ENCODE peak calls at places on chromosomes 5 and 9, in four cellular contexts. O is ELR; P is GM12865; C is stimulated activated CD8-positive, alpha-beta memory T cell treated with anti-CD3 and anti-CD28 coated beads, Interleukin-4, amount 100 ng/mL, for 24 hours. S is an unnamed sample.

GRCh38 chr5:169631360-169631759 is 5.7 kb upstream of the DOCK2 start:
- DNase-seq in O (no peak), P (no peak), C (no peak), S (no peak)

GRCh38 chr5:140391312-140391711 is 10.3 kb upstream of the ANKHD1 start:
- DNase-seq in O (no peak), P (no peak), C (no peak), S (peak)

GRCh38 chr9:21747171-21747570 is 55.3 kb upstream of the MTAP start:
- DNase-seq in O (peak), P (no peak), C (no peak), S (no peak)

GRCh38 chr5:2038337-2039179 is 155.8 kb upstream of the IRX4 start:
- DNase-seq in O (peak), P (peak), C (peak), S (peak)

GRCh38 chr5:151557951-151558350 is 33.2 kb downstream of the FAT2 start:
- DNase-seq in O (no peak), P (no peak), C (no peak), S (no peak)

GRCh38 chr5:84430863-84431663 is 46.4 kb upstream of the EDIL3 start:
- DNase-seq in O (no peak), P (no peak), C (no peak), S (no peak)

GRCh38 chr9:7799234-7799933 is at the start of gene DMAC1:
- DNase-seq in O (peak), P (peak), C (peak), S (peak)

GRCh38 chr9:81032030-81032572 is 657.2 kb downstream of the TLE1 start:
- DNase-seq in O (peak), P (peak), C (no peak), S (no peak)

GRCh38 chr9:113912816-113913215 is 36.7 kb downstream of the ZNF618 start:
- DNase-seq in O (no peak), P (no peak), C (no peak), S (no peak)

GRCh38 chr9:107683566-107683965 is 194.0 kb upstream of the KLF4 start:
- DNase-seq in O (no peak), P (no peak), C (no peak), S (peak)